ENCODE peak calls at places on chromosomes 3 and 15, in five cellular contexts. One of them, this sample, is unnamed.

GRCh38 chr3:99586680-99587079 is 51.7 kb upstream of the COL8A1 start:
- DNase-seq in RPMI8226: no peak
- DNase-seq in brain pericyte: no peak
- DNase-seq in NCI-H345: no peak
- DNase-seq in aorta: no peak
- DNase-seq in this sample: no peak

GRCh38 chr15:66739287-66739686 is 37.3 kb downstream of the SMAD6 start:
- DNase-seq in NCI-H345: no peak
- DNase-seq in RPMI8226: no peak
- DNase-seq in aorta: peak; percentile 25
- DNase-seq in brain pericyte: no peak
- DNase-seq in this sample: no peak

GRCh38 chr3:19384868-19385267 is 236.6 kb downstream of the KCNH8 start:
- DNase-seq in aorta: no peak
- DNase-seq in NCI-H345: no peak
- DNase-seq in brain pericyte: no peak
- DNase-seq in RPMI8226: no peak
- DNase-seq in this sample: no peak

GRCh38 chr3:146110156-146110555 is 50.8 kb downstream of the PLOD2 start:
- DNase-seq in NCI-H345: no peak
- DNase-seq in aorta: no peak
- DNase-seq in RPMI8226: no peak
- DNase-seq in brain pericyte: no peak
- DNase-seq in this sample: no peak

GRCh38 chr3:63979093-63979492 is 44.2 kb downstream of the PSMD6 start:
- DNase-seq in RPMI8226: no peak
- DNase-seq in aorta: no peak
- DNase-seq in brain pericyte: no peak
- DNase-seq in NCI-H345: no peak
- DNase-seq in this sample: no peak

GRCh38 chr3:172391592-172392302 is 56.5 kb downstream of the GHSR start:
- DNase-seq in RPMI8226: no peak
- DNase-seq in brain pericyte: no peak
- DNase-seq in NCI-H345: no peak
- DNase-seq in aorta: no peak
- DNase-seq in this sample: no peak

GRCh38 chr3:147038456-147038855 is 367.9 kb downstream of the ZIC4 start:
- DNase-seq in NCI-H345: no peak
- DNase-seq in brain pericyte: no peak
- DNase-seq in aorta: no peak
- DNase-seq in RPMI8226: no peak
- DNase-seq in this sample: no peak

GRCh38 chr15:83365370-83365938 is 81.0 kb upstream of the BNC1 start:
- DNase-seq in brain pericyte: no peak
- DNase-seq in NCI-H345: no peak
- DNase-seq in aorta: no peak
- DNase-seq in RPMI8226: peak; percentile 14
- DNase-seq in this sample: peak; percentile 63

GRCh38 chr3:128537091-128537703 is 44.2 kb upstream of the GATA2 start:
- DNase-seq in aorta: no peak
- DNase-seq in brain pericyte: no peak
- DNase-seq in NCI-H345: no peak
- DNase-seq in RPMI8226: no peak
- DNase-seq in this sample: no peak

GRCh38 chr3:125116311-125117069 is 60.7 kb upstream of the HEG1 start:
- DNase-seq in NCI-H345: no peak
- DNase-seq in aorta: no peak
- DNase-seq in brain pericyte: no peak
- DNase-seq in RPMI8226: no peak
- DNase-seq in this sample: no peak

GRCh38 chr3:6062226-6063187 is 798.4 kb upstream of the GRM7 start:
- DNase-seq in RPMI8226: no peak
- DNase-seq in brain pericyte: no peak
- DNase-seq in aorta: no peak
- DNase-seq in NCI-H345: no peak
- DNase-seq in this sample: no peak

GRCh38 chr15:50390549-50391264 is 33.5 kb upstream of the USP8 start:
- DNase-seq in aorta: no peak
- DNase-seq in NCI-H345: peak; percentile 20
- DNase-seq in RPMI8226: peak; percentile 56
- DNase-seq in brain pericyte: no peak
- DNase-seq in this sample: no peak

GRCh38 chr3:184635774-184636173 is 74.2 kb downstream of the EPHB3 start:
- DNase-seq in NCI-H345: no peak
- DNase-seq in RPMI8226: no peak
- DNase-seq in aorta: no peak
- DNase-seq in brain pericyte: no peak
- DNase-seq in this sample: no peak

GRCh38 chr3:23959147-23959900 is 14.2 kb downstream of the NR1D2 start:
- DNase-seq in aorta: no peak
- DNase-seq in brain pericyte: no peak
- DNase-seq in NCI-H345: no peak
- DNase-seq in RPMI8226: no peak
- DNase-seq in this sample: no peak

GRCh38 chr3:136283627-136284026 is 33.5 kb downstream of the PCCB start:
- DNase-seq in aorta: no peak
- DNase-seq in NCI-H345: no peak
- DNase-seq in brain pericyte: no peak
- DNase-seq in RPMI8226: no peak
- DNase-seq in this sample: no peak

GRCh38 chr3:111761309-111761795 is 97.7 kb upstream of the PHLDB2 start:
- DNase-seq in NCI-H345: no peak
- DNase-seq in brain pericyte: peak; percentile 37
- DNase-seq in aorta: no peak
- DNase-seq in RPMI8226: no peak
- DNase-seq in this sample: no peak

GRCh38 chr15:92405942-92406341 is 12.3 kb downstream of the ST8SIA2 start:
- DNase-seq in RPMI8226: no peak
- DNase-seq in brain pericyte: no peak
- DNase-seq in NCI-H345: no peak
- DNase-seq in aorta: no peak
- DNase-seq in this sample: no peak

GRCh38 chr3:69504232-69504631 is 118.3 kb upstream of the FRMD4B start:
- DNase-seq in NCI-H345: no peak
- DNase-seq in RPMI8226: no peak
- DNase-seq in brain pericyte: no peak
- DNase-seq in aorta: no peak
- DNase-seq in this sample: no peak

GRCh38 chr3:143135150-143135549 is 15.6 kb downstream of the CHST2 start:
- DNase-seq in RPMI8226: no peak
- DNase-seq in brain pericyte: peak; percentile 58
- DNase-seq in aorta: no peak
- DNase-seq in NCI-H345: no peak
- DNase-seq in this sample: no peak

GRCh38 chr15:56356616-56357015 is 8.6 kb upstream of the TEX9 start:
- DNase-seq in brain pericyte: no peak
- DNase-seq in RPMI8226: no peak
- DNase-seq in NCI-H345: no peak
- DNase-seq in aorta: no peak
- DNase-seq in this sample: no peak

GRCh38 chr3:13528217-13528801 is 20.6 kb upstream of the FBLN2 start:
- DNase-seq in aorta: no peak
- DNase-seq in NCI-H345: no peak
- DNase-seq in brain pericyte: no peak
- DNase-seq in RPMI8226: peak; percentile 52
- DNase-seq in this sample: no peak

GRCh38 chr15:90192961-90193786 is 8.0 kb upstream of the SEMA4B start:
- DNase-seq in brain pericyte: no peak
- DNase-seq in RPMI8226: no peak
- DNase-seq in NCI-H345: no peak
- DNase-seq in aorta: no peak
- DNase-seq in this sample: no peak

GRCh38 chr3:114827495-114827894 is 319.6 kb downstream of the ZBTB20 start:
- DNase-seq in brain pericyte: no peak
- DNase-seq in NCI-H345: peak; percentile 51
- DNase-seq in aorta: no peak
- DNase-seq in RPMI8226: peak; percentile 39
- DNase-seq in this sample: no peak

GRCh38 chr15:34496616-34497015 is 59.0 kb upstream of the GOLGA8A start:
- DNase-seq in brain pericyte: no peak
- DNase-seq in NCI-H345: no peak
- DNase-seq in aorta: no peak
- DNase-seq in RPMI8226: no peak
- DNase-seq in this sample: no peak

GRCh38 chr15:73872370-73872769 is 994 bp upstream of the TBC1D21 start:
- DNase-seq in NCI-H345: no peak
- DNase-seq in RPMI8226: no peak
- DNase-seq in brain pericyte: no peak
- DNase-seq in aorta: no peak
- DNase-seq in this sample: no peak

GRCh38 chr3:47578119-47578630 is 490 bp downstream of the CSPG5 start:
- DNase-seq in NCI-H345: peak; percentile 28
- DNase-seq in RPMI8226: no peak
- DNase-seq in aorta: peak; percentile 83
- DNase-seq in brain pericyte: no peak
- DNase-seq in this sample: peak; percentile 82

GRCh38 chr3:170007031-170007663 is 30.6 kb upstream of the GPR160 start:
- DNase-seq in brain pericyte: no peak
- DNase-seq in aorta: no peak
- DNase-seq in NCI-H345: no peak
- DNase-seq in RPMI8226: peak; percentile 74
- DNase-seq in this sample: no peak

GRCh38 chr3:195921334-195921771 is 13.0 kb upstream of the TNK2 start:
- DNase-seq in NCI-H345: no peak
- DNase-seq in aorta: peak; percentile 21
- DNase-seq in brain pericyte: no peak
- DNase-seq in RPMI8226: no peak
- DNase-seq in this sample: no peak

GRCh38 chr3:174356596-174356995 is 502.5 kb upstream of the NAALADL2 start:
- DNase-seq in RPMI8226: no peak
- DNase-seq in NCI-H345: no peak
- DNase-seq in brain pericyte: no peak
- DNase-seq in aorta: no peak
- DNase-seq in this sample: no peak

GRCh38 chr15:29819979-29820801 is 2.1 kb downstream of the TJP1 start:
- DNase-seq in NCI-H345: no peak
- DNase-seq in aorta: no peak
- DNase-seq in brain pericyte: no peak
- DNase-seq in RPMI8226: no peak
- DNase-seq in this sample: no peak